ENCODE peak calls at places on chromosomes 5 and 9, in eight cellular contexts. O is right cardiac atrium, Y is adipocyte, W is aorta, E is retinal pigment epithelial cell, R is lower leg skin, T is transverse colon, U is ovary. J is an unnamed sample.

GRCh38 chr5:135240781-135241360 is 158.2 kb downstream of the MACROH2A1 start:
- DNase-seq in O (no peak), Y (no peak), W (no peak), E (no peak), R (peak), T (no peak), U (no peak), J (no peak)

GRCh38 chr5:37966291-37966690 is 126.5 kb upstream of the GDNF start:
- DNase-seq in O (no peak), Y (peak), W (no peak), E (no peak), R (no peak), T (no peak), U (no peak), J (no peak)

GRCh38 chr5:33261305-33261704 is 179.5 kb upstream of the TARS1 start:
- DNase-seq in O (no peak), Y (peak), W (no peak), E (no peak), R (no peak), T (no peak), U (no peak), J (peak)

GRCh38 chr5:71601222-71602026 is 14.3 kb downstream of the MCCC2 start:
- DNase-seq in O (peak), Y (peak), W (no peak), E (peak), R (no peak), T (peak), U (no peak), J (peak)

GRCh38 chr5:131355972-131356528 is 92.2 kb downstream of the CDC42SE2 start:
- DNase-seq in O (no peak), Y (peak), W (no peak), E (peak), R (no peak), T (no peak), U (no peak), J (no peak)

GRCh38 chr5:91379602-91380490 is 3.3 kb downstream of the ARRDC3 start:
- DNase-seq in O (peak), Y (peak), W (peak), E (peak), R (peak), T (peak), U (peak), J (peak)

GRCh38 chr5:149804478-149805450 is 74.7 kb downstream of the PPARGC1B start:
- DNase-seq in O (no peak), Y (no peak), W (no peak), E (no peak), R (no peak), T (no peak), U (no peak), J (no peak)

GRCh38 chr9:105044458-105044857 is 116.5 kb upstream of the ABCA1 start:
- DNase-seq in O (no peak), Y (no peak), W (no peak), E (no peak), R (no peak), T (no peak), U (no peak), J (no peak)

GRCh38 chr9:89919171-89919681 is 314.4 kb downstream of the GADD45G start:
- DNase-seq in O (no peak), Y (no peak), W (no peak), E (no peak), R (peak), T (peak), U (no peak), J (no peak)

GRCh38 chr9:21096901-21097255 is 19.1 kb upstream of the IFNB1 start:
- DNase-seq in O (no peak), Y (no peak), W (no peak), E (no peak), R (no peak), T (no peak), U (no peak), J (no peak)
- H3K4me3 ChIP-seq in O (peak), Y (no peak), W (no peak), E (no peak), R (no peak), T (no peak), U (no peak), J (no peak)

DNA sequence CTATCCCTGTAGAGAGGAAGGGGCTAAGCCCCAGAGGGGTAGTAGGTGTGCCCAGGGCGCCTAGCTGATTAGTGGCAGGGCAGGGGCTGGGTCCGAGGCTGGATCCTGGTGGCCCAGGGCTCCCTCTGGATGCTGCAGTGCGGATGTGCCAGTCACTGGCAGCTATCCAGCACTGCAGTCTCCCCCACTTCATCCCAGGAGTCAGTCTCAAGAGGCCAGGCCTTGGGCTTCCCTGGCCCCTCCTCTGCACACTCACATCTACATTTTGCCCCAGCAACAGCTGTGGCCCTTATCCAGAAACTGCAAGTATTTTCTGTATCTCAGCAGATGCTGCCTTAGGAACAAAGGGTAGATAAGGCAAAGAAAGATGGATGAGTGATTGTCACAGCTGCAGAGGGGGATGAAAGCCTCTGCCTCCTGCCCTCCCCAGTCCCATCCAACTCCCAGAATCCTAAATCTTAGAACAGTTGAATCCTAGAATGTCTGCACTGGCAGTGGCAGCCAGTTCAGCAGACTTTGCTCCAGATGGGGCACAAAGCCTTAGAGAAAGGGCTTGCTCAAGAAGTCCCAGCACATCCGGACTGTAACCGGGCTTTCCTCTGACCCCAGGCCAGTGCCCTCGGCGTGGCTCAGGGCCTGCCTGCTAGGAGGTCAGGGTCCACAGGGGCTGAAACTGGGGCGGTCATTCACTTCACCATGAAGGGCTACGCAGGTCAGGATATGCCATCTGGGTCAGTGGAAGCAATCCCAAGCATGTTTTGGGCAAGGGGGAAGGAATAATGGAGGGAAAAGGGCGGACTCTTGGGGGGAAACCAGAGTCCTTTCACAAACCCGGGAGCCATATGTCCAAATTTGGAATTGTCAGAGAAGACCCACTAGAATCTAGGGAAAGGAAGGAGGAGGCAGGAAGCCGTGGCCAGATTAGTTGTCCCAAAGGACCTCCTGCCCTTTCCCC is 1.5 kb downstream of the ANXA6 start:
- DNase-seq in O (peak), Y (peak), W (no peak), E (no peak), R (peak), T (peak), U (peak), J (peak)
- H3K4me3 ChIP-seq in O (peak), Y (peak), W (peak), E (peak), R (peak), T (peak), U (peak), J (peak)

GRCh38 chr5:74534397-74535129 is 106.0 kb downstream of the ENC1 start:
- DNase-seq in O (no peak), Y (no peak), W (no peak), E (no peak), R (no peak), T (no peak), U (no peak), J (no peak)
- H3K4me3 ChIP-seq in O (no peak), Y (peak), W (no peak), E (no peak), R (no peak), T (no peak), U (no peak), J (no peak)

GRCh38 chr9:94855919-94856318 is 129.4 kb downstream of the AOPEP start:
- DNase-seq in O (no peak), Y (no peak), W (no peak), E (no peak), R (no peak), T (no peak), U (no peak), J (no peak)

GRCh38 chr9:94851467-94851866 is 125.0 kb downstream of the AOPEP start:
- DNase-seq in O (no peak), Y (no peak), W (no peak), E (no peak), R (no peak), T (no peak), U (no peak), J (no peak)

GRCh38 chr9:94850540-94851434 is 124.3 kb downstream of the AOPEP start:
- DNase-seq in O (no peak), Y (no peak), W (no peak), E (no peak), R (no peak), T (no peak), U (no peak), J (no peak)

GRCh38 chr9:94853887-94854286 is 127.4 kb downstream of the AOPEP start:
- DNase-seq in O (no peak), Y (no peak), W (no peak), E (no peak), R (no peak), T (no peak), U (no peak), J (no peak)

GRCh38 chr9:94852373-94852772 is 125.9 kb downstream of the AOPEP start:
- DNase-seq in O (no peak), Y (no peak), W (no peak), E (no peak), R (no peak), T (no peak), U (no peak), J (no peak)
- H3K4me3 ChIP-seq in O (no peak), Y (no peak), W (no peak), E (no peak), R (no peak), T (no peak), U (no peak), J (no peak)

GRCh38 chr9:127944586-127945218 is 7.0 kb upstream of the DPM2 start:
- DNase-seq in O (peak), Y (no peak), W (no peak), E (no peak), R (no peak), T (no peak), U (no peak), J (no peak)

GRCh38 chr9:127943746-127944145 is 6.1 kb upstream of the DPM2 start:
- DNase-seq in O (peak), Y (peak), W (peak), E (no peak), R (peak), T (peak), U (peak), J (peak)

GRCh38 chr9:127946728-127947127 is 9.1 kb upstream of the DPM2 start:
- DNase-seq in O (peak), Y (no peak), W (no peak), E (no peak), R (no peak), T (no peak), U (no peak), J (no peak)

GRCh38 chr9:127945942-127946341 is 8.3 kb upstream of the DPM2 start:
- DNase-seq in O (peak), Y (no peak), W (no peak), E (no peak), R (no peak), T (no peak), U (no peak), J (no peak)

GRCh38 chr9:127945338-127945737 is 7.7 kb upstream of the DPM2 start:
- DNase-seq in O (peak), Y (no peak), W (no peak), E (no peak), R (no peak), T (no peak), U (no peak), J (no peak)
- H3K4me3 ChIP-seq in O (no peak), Y (no peak), W (no peak), E (no peak), R (no peak), T (no peak), U (no peak), J (no peak)

DNA sequence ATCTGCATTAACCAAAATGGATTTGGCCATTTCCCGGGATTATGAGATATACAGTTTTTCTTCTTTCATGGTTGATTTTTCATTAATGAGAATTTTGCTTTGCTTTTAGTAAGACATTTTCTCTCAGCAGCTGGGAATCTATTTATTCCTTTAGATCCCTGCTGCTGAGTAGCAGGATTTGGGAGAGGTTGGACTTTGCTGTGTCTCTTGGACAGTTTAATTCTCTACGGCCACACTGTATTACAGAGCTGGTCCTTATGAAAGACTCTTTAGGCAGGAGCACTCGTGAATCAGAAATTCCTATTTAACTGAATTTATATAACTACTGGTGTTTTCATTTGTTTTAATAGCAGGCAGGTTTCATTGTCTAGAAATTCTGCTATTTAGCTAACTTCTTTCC is 1.6 kb downstream of the UNC13B start:
- DNase-seq in O (no peak), Y (no peak), W (no peak), E (no peak), R (no peak), T (no peak), U (no peak), J (no peak)
- H3K4me3 ChIP-seq in O (peak), Y (peak), W (peak), E (peak), R (no peak), T (no peak), U (no peak), J (peak)

DNA sequence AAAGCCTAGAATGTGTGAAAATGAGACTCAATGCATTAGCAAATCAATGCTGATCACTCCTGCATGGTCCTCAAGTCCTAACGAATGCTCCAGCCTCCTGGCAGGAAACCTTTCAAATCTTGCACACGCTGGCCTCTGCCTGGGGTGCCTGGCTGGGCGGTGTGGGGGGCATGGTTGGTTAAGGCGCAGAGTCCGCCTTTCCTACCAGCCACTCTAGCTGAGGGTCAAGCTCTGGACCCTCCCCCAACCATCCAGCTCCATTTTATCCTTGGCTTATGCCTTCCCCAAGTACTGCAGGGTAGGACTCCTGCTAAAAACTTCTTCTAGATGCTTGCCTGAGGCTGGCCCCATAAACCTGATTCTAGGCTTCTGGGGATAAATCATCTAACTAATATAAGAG is 850 bp upstream of the MVB12B start:
- DNase-seq in O (no peak), Y (no peak), W (no peak), E (no peak), R (peak), T (no peak), U (no peak), J (no peak)
- H3K4me3 ChIP-seq in O (no peak), Y (peak), W (no peak), E (peak), R (no peak), T (peak), U (peak), J (peak)